ENCODE peak calls at places on chromosomes 6 and 20, in four cellular contexts. D, X, Y and R are unnamed samples.

GRCh38 chr6:75376347-75377024 is 91.9 kb upstream of the TMEM30A start:
- DNase-seq in Y (no peak), D (no peak), X (no peak), R (no peak)

GRCh38 chr6:88808381-88808780 is 155.0 kb downstream of the RNGTT start:
- DNase-seq in Y (no peak), D (no peak), X (no peak), R (no peak)

GRCh38 chr6:87736809-87737540 is 34.9 kb upstream of the AKIRIN2 start:
- DNase-seq in Y (no peak), D (no peak), X (no peak), R (no peak)

GRCh38 chr6:7145269-7146078 is 37.7 kb downstream of the RREB1 start:
- DNase-seq in Y (no peak), D (no peak), X (no peak), R (no peak)

GRCh38 chr20:59043698-59044097 is 1.1 kb upstream of the PRELID3B start:
- DNase-seq in Y (no peak), D (no peak), X (no peak), R (no peak)

GRCh38 chr20:45890997-45891983 is at the start of the genes CTSA and NEURL2:
- DNase-seq in Y (peak; percentile 95), D (peak; percentile 94), X (peak; percentile 94), R (peak; percentile 63)

GRCh38 chr6:50791900-50792508 is 26.7 kb upstream of the TFAP2B start:
- DNase-seq in X (peak; percentile 19), Y (no peak), D (no peak), R (no peak)

GRCh38 chr20:41738584-41739193 is 120.5 kb upstream of the CHD6 start:
- DNase-seq in D (peak; percentile 23), X (peak; percentile 62), Y (no peak), R (peak; percentile 59)

GRCh38 chr20:23101696-23102095 is 15.6 kb upstream of the CD93 start:
- DNase-seq in D (no peak), X (no peak), Y (no peak), R (no peak)

GRCh38 chr20:23105193-23105592 is 19.1 kb upstream of the CD93 start:
- DNase-seq in D (no peak), Y (no peak), X (no peak), R (no peak)

GRCh38 chr20:23108871-23109270 is 22.7 kb upstream of the CD93 start:
- DNase-seq in D (no peak), X (no peak), Y (no peak), R (no peak)

GRCh38 chr20:23103284-23104018 is 17.3 kb upstream of the CD93 start:
- DNase-seq in D (no peak), Y (no peak), X (no peak), R (no peak)

DNA sequence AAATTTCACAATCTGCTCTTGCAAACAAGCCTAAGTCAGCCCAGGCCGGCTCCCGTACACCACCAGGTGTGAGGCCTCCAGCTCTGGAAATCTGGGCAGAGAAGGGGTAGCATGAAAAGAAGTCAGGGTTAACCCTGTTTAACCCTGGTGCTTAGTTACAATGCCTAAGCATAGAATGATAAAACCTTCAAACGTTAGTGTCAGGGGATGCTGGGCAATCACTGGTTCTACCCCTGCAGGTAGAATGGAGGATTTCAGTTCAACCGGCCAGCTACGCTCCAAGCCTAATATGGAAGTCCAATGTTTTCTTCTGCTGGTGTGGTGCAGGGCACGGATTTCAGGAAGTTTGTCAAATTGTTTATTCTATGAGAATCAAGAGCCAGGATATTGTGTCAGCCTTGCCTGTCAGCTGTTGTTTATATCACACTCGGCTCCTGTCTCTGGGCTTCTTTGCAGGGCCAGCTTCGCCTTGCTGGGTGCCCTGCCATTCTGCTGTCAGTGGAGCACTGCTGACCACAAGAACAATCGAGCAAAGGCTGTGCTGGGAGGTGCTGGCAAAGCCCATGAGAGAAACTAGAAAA is 20.2 kb upstream of the CD93 start:
- DNase-seq in Y (no peak), D (peak; percentile 44), X (no peak), R (no peak)
- TF ChIP-seq CTCF in Y (no peak), D (no peak), X (no peak), R (no peak)

GRCh38 chr6:130239755-130240154 is 17.0 kb upstream of the SAMD3 start:
- DNase-seq in X (no peak), D (no peak), Y (no peak), R (no peak)
- TF ChIP-seq CTCF in X (no peak), D (no peak), Y (no peak), R (no peak)

GRCh38 chr20:49812463-49813304 is at the start of gene SLC9A8:
- DNase-seq in Y (peak; percentile 87), X (peak; percentile 92), D (peak; percentile 92), R (peak; percentile 75)
- TF ChIP-seq CTCF in Y (no peak), X (peak; percentile 42), D (peak; percentile 63), R (no peak)

GRCh38 chr6:35478259-35478658 is 10.1 kb downstream of the RPL10A start:
- DNase-seq in Y (no peak), X (no peak), D (no peak), R (no peak)
- TF ChIP-seq CTCF in Y (no peak), X (no peak), D (no peak), R (no peak)

GRCh38 chr6:161100072-161100471 is 108.5 kb downstream of the MAP3K4 start:
- DNase-seq in X (peak; percentile 19), D (no peak), Y (no peak), R (no peak)

GRCh38 chr6:161103475-161103874 is 111.9 kb downstream of the MAP3K4 start:
- DNase-seq in Y (no peak), D (no peak), X (no peak), R (no peak)

GRCh38 chr6:161105408-161105807 is 113.8 kb downstream of the MAP3K4 start:
- DNase-seq in X (no peak), Y (no peak), D (no peak), R (no peak)

GRCh38 chr6:161104966-161105365 is 113.4 kb downstream of the MAP3K4 start:
- DNase-seq in Y (no peak), D (no peak), X (no peak), R (no peak)

GRCh38 chr6:161101517-161101916 is 109.9 kb downstream of the MAP3K4 start:
- DNase-seq in X (peak; percentile 41), Y (no peak), D (no peak), R (no peak)
- TF ChIP-seq CTCF in X (peak; percentile 68), Y (no peak), D (peak; percentile 19), R (no peak)

GRCh38 chr6:163332575-163332974 is 81.9 kb upstream of the QKI start:
- DNase-seq in D (no peak), Y (no peak), X (no peak), R (no peak)

GRCh38 chr6:163333686-163334085 is 80.8 kb upstream of the QKI start:
- DNase-seq in D (no peak), Y (no peak), X (no peak), R (no peak)

GRCh38 chr6:163333038-163333437 is 81.5 kb upstream of the QKI start:
- DNase-seq in Y (no peak), X (no peak), D (no peak), R (no peak)

GRCh38 chr6:163329991-163330390 is 84.5 kb upstream of the QKI start:
- DNase-seq in Y (no peak), D (no peak), X (no peak), R (no peak)

GRCh38 chr6:163331245-163331644 is 83.3 kb upstream of the QKI start:
- DNase-seq in X (no peak), Y (no peak), D (no peak), R (no peak)
- TF ChIP-seq CTCF in X (no peak), Y (no peak), D (no peak), R (no peak)

GRCh38 chr6:12313992-12314589 is 23.9 kb downstream of the EDN1 start:
- DNase-seq in X (no peak), D (no peak), Y (no peak), R (no peak)

GRCh38 chr6:12312736-12313135 is 22.6 kb downstream of the EDN1 start:
- DNase-seq in D (no peak), Y (no peak), X (no peak), R (no peak)

GRCh38 chr6:12313311-12313991 is 23.3 kb downstream of the EDN1 start:
- DNase-seq in X (no peak), D (no peak), Y (no peak), R (no peak)

GRCh38 chr6:12309070-12309469 is 18.9 kb downstream of the EDN1 start:
- DNase-seq in D (no peak), X (no peak), Y (no peak), R (no peak)

DNA sequence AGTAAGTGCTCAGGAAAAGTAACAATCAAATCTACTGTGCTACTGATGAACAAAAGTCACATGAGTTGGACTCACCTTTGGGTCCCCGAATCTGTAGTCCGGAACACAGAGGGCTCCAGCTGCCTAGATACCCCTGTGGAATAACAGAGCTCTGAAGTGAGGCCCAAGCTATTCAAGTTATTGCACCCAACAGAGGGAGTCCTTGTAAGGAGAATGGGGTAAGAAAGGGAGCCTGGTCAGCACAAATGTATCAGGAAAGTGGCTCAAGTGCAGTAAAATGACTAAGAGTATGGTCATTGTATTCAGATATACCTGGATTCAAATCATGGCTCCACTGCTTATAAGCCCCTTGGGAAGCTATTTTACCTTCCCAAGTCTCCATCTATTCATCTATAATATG is 20.9 kb downstream of the EDN1 start:
- DNase-seq in Y (no peak), D (no peak), X (no peak), R (no peak)
- TF ChIP-seq CTCF in Y (no peak), D (peak; percentile 24), X (no peak), R (no peak)

GRCh38 chr20:23049201-23049932 is at the start of gene THBD:
- DNase-seq in D (peak; percentile 88), X (no peak), Y (peak; percentile 70), R (no peak)

GRCh38 chr20:23049933-23050838 is 714 bp upstream of the THBD start:
- DNase-seq in D (peak; percentile 62), Y (no peak), X (no peak), R (peak; percentile 47)

GRCh38 chr20:23048283-23049200 is 930 bp downstream of the THBD start:
- DNase-seq in Y (no peak), X (no peak), D (peak; percentile 50), R (no peak)

GRCh38 chr20:23052904-23053303 is 3.4 kb upstream of the THBD start:
- DNase-seq in X (no peak), D (no peak), Y (no peak), R (no peak)

GRCh38 chr20:23050847-23051627 is 1.6 kb upstream of the THBD start:
- DNase-seq in X (no peak), Y (peak; percentile 93), D (peak; percentile 90), R (peak; percentile 89)
- TF ChIP-seq CTCF in X (no peak), Y (no peak), D (peak; percentile 84), R (peak; percentile 79)

GRCh38 chr20:62289131-62289530 is 13.7 kb upstream of the ADRM1 start:
- DNase-seq in Y (no peak), X (no peak), D (no peak), R (no peak)
- TF ChIP-seq CTCF in Y (no peak), X (no peak), D (no peak), R (no peak)